ENCODE peak calls at places on chromosomes 5 and 9, in nine cellular contexts. K is H9, B is A172, P is iPS-NIHi11, U is SJCRH30, F is stromal cell of bone marrow, X is cardiac fibroblast, A is progenitor cell of endocrine pancreas, O is GM19239. H is an unnamed sample.

GRCh38 chr9:126487856-126488255 is 125.9 kb upstream of the LMX1B start:
- DNase-seq in K (no peak), X (no peak), A (no peak), B (no peak), P (no peak), O (no peak), U (no peak), F (no peak), H (no peak)

GRCh38 chr5:69300537-69301203 is 31.9 kb downstream of the CCDC125 start:
- DNase-seq in B (no peak), A (no peak), X (peak; percentile 11), U (no peak), F (no peak), O (no peak), K (no peak), P (no peak), H (no peak)

GRCh38 chr9:90033030-90033650 is 428.3 kb downstream of the GADD45G start:
- DNase-seq in F (no peak), P (no peak), U (no peak), A (no peak), K (no peak), X (no peak), O (no peak), B (no peak), H (no peak)

GRCh38 chr5:144093868-144094267 is 76.6 kb downstream of the YIPF5 start:
- DNase-seq in K (no peak), P (no peak), F (no peak), O (no peak), A (no peak), B (no peak), X (no peak), U (no peak), H (no peak)

GRCh38 chr5:83470920-83471404 is 582 bp upstream of the VCAN start:
- DNase-seq in P (peak; percentile 21), O (no peak), F (no peak), U (peak; percentile 59), K (no peak), B (no peak), A (no peak), X (peak; percentile 25), H (no peak)

GRCh38 chr5:174272671-174273070 is 227.2 kb downstream of the NSG2 start:
- DNase-seq in X (no peak), O (no peak), K (no peak), P (no peak), U (no peak), F (no peak), B (no peak), A (no peak), H (no peak)

GRCh38 chr9:15253197-15253596 is 53.8 kb downstream of the TTC39B start:
- DNase-seq in U (no peak), X (peak; percentile 64), P (no peak), A (no peak), K (no peak), B (peak; percentile 37), O (no peak), F (no peak), H (no peak)

GRCh38 chr5:168875839-168876238 is 296.7 kb upstream of the PANK3 start:
- DNase-seq in K (no peak), P (no peak), X (peak; percentile 11), U (no peak), A (no peak), B (no peak), O (no peak), F (no peak), H (no peak)

GRCh38 chr9:126791406-126792230 is 13.2 kb upstream of the ZBTB43 start:
- DNase-seq in A (no peak), B (peak; percentile 96), O (no peak), K (no peak), X (peak; percentile 80), P (no peak), F (peak; percentile 84), U (no peak), H (peak; percentile 62)

H was measured in retinal pigment epithelial cell.